ENCODE peak calls at places on chromosomes 3 and 15, in nine cellular contexts. R, J, S, I, O, E, Z, B and F are unnamed samples.

GRCh38 chr3:159866201-159866746 is 122.4 kb upstream of the IL12A start:
- DNase-seq in R (no peak), S (no peak), E (no peak), I (no peak), J (no peak), O (no peak), B (no peak), Z (no peak), F (peak)

GRCh38 chr3:10928396-10928960 is 64.1 kb upstream of the SLC6A1 start:
- DNase-seq in J (no peak), O (peak), S (peak), Z (no peak), B (no peak), R (no peak), I (no peak), E (no peak), F (no peak)

GRCh38 chr15:92928351-92928750 is 28.2 kb downstream of the CHD2 start:
- DNase-seq in E (no peak), J (no peak), I (no peak), R (no peak), B (no peak), O (no peak), S (no peak), Z (no peak), F (no peak)

GRCh38 chr15:89139613-89140499 is 51.6 kb downstream of the ABHD2 start:
- DNase-seq in J (peak), S (peak), I (no peak), B (peak), Z (no peak), E (peak), R (no peak), O (no peak), F (peak)

GRCh38 chr3:138434875-138435772 is 708 bp downstream of the ESYT3 start:
- DNase-seq in B (no peak), J (peak), E (peak), S (peak), O (peak), R (no peak), Z (no peak), I (no peak), F (peak)

GRCh38 chr3:23796518-23796917 is 9.2 kb upstream of the UBE2E1 start:
- DNase-seq in B (no peak), I (no peak), Z (no peak), E (no peak), S (no peak), O (no peak), J (no peak), R (no peak), F (no peak)

GRCh38 chr15:89367485-89368451 is 33.1 kb upstream of the POLG start:
- DNase-seq in S (peak), O (peak), R (no peak), J (no peak), Z (no peak), I (no peak), E (peak), B (no peak), F (peak)

GRCh38 chr15:74422723-74423442 is 10.9 kb downstream of the SEMA7A start:
- DNase-seq in B (peak), S (no peak), O (no peak), I (no peak), J (no peak), R (no peak), E (peak), Z (no peak), F (peak)

GRCh38 chr3:58536501-58537411 is at the start of gene ACOX2:
- DNase-seq in E (no peak), J (peak), S (no peak), R (peak), O (peak), B (no peak), I (no peak), Z (peak), F (peak)

GRCh38 chr15:39453500-39454073 is 127.3 kb upstream of the THBS1 start:
- DNase-seq in S (no peak), B (no peak), E (no peak), O (no peak), Z (no peak), R (no peak), J (no peak), I (no peak), F (no peak)

GRCh38 chr15:46786886-46787285 is 930.4 kb upstream of the SEMA6D start:
- DNase-seq in I (no peak), Z (no peak), O (no peak), E (peak), J (peak), B (no peak), R (no peak), S (no peak), F (no peak)

GRCh38 chr3:126019683-126020082 is 50.7 kb downstream of the ROPN1B start:
- DNase-seq in B (no peak), Z (no peak), R (no peak), E (no peak), I (no peak), S (no peak), J (no peak), O (no peak), F (no peak)

GRCh38 chr3:158456114-158456513 is 114.9 kb upstream of the MLF1 start:
- DNase-seq in O (no peak), I (no peak), B (no peak), S (no peak), R (no peak), Z (no peak), E (peak), J (no peak), F (no peak)

GRCh38 chr3:181791380-181791779 is 79.7 kb downstream of the SOX2 start:
- DNase-seq in E (no peak), B (no peak), R (no peak), S (no peak), O (no peak), Z (no peak), J (no peak), I (no peak), F (no peak)

GRCh38 chr3:16841354-16841753 is 43.4 kb upstream of the PLCL2 start:
- DNase-seq in O (no peak), R (no peak), Z (no peak), J (no peak), I (no peak), S (no peak), E (no peak), B (no peak), F (no peak)
- H3K4me3 ChIP-seq in O (no peak), R (no peak), Z (no peak), J (no peak), I (no peak), S (no peak), E (no peak), B (no peak), F (no peak)

DNA sequence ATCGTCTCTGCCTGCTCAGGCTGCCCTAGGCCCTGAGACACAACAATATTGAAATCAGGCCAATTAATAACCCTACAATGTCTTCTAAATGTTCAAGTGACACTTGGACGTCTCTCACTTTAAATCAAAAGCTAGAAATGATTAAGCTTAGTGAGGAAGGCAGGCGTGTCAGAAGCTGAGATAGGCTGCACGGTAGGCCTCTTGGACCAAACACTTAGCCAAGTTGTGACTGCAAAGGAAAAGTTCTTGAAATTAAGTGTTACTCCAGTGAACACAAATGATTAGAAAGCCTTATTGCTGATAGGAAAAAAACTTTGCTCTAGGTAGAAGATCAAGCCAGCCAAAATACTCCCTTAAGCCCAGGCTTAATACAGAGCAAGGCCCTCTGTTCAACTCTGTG is 2.2 kb downstream of the HPS3 start:
- DNase-seq in E (no peak), O (no peak), S (no peak), I (no peak), Z (no peak), B (no peak), J (no peak), R (no peak), F (peak)
- H3K27ac ChIP-seq in E (no peak), O (no peak), S (no peak), I (no peak), Z (peak), B (no peak), J (peak), R (peak), F (no peak)

DNA sequence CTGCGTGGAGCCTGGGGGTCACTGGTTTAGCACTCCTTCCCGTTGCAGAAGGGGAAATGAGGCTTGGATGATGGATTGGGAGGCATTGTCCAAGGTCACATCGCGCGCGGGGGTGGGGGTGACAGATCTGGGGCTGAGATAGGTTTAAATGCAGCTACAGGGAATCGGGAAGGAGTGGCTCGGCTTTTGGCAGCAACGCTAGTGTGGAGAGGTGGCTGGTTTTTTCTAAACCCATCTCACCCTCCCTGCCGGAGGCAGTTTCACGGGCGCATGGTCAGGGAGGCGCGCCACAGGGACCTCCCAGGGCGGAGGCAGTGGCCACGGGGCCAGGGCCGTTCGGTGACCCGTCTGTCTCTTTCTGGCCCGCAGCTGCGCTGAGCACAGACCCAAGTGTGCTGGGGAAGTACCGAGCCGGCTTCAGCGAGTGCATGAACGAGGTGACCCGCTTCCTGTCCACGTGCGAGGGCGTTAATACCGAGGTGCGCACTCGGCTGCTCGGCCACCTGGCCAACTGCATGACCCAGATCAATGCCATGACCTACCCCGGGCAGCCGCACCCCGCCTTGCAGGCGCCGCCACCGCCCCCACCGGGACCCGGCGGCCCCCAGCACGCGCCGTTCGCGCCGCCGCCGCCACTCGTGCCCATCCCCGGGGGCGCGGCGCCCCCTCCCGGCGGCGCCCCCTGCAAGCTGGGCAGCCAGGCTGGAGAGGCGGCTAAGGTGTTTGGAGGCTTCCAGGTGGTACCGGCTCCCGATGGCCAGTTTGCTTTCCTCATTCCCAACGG is 1.6 kb downstream of the HES1 start:
- DNase-seq in S (peak), B (peak), I (peak), O (peak), R (peak), Z (peak), E (peak), J (peak), F (peak)
- TF ChIP-seq CTCF in S (peak), B (peak), I (peak), O (no peak), R (peak), Z (peak), E (no peak), J (peak), F (peak)

GRCh38 chr15:96340611-96341464 is 10.3 kb downstream of the NR2F2 start:
- DNase-seq in B (peak), E (peak), I (no peak), Z (peak), R (peak), J (peak), S (peak), O (peak), F (peak)
- H3K4me3 ChIP-seq in B (peak), E (peak), I (no peak), Z (peak), R (peak), J (peak), S (peak), O (peak), F (peak)

DNA sequence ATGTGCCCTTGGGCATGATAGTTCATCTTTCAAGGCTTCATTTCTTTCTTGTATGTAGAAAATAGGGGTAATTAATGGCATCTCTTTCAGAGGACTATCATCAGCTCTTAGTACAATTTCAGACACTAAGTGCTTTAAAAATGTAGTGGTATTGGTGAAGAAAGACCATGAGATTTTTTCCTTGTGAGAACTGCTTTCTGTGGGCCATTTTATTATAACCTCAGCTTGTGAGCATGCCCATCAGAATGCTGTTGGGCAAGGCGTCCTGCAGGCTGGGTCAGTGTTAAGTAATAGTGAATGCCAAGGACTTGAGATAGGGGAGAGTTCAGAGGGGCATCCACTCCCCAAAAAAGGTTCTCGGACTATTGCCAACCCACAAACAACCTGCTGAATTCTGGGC is 187.9 kb downstream of the GHSR start:
- DNase-seq in S (no peak), O (no peak), I (no peak), E (no peak), B (no peak), R (no peak), J (no peak), Z (no peak), F (peak)
- H3K27ac ChIP-seq in S (peak), O (no peak), I (no peak), E (peak), B (peak), R (peak), J (no peak), Z (no peak), F (no peak)

DNA sequence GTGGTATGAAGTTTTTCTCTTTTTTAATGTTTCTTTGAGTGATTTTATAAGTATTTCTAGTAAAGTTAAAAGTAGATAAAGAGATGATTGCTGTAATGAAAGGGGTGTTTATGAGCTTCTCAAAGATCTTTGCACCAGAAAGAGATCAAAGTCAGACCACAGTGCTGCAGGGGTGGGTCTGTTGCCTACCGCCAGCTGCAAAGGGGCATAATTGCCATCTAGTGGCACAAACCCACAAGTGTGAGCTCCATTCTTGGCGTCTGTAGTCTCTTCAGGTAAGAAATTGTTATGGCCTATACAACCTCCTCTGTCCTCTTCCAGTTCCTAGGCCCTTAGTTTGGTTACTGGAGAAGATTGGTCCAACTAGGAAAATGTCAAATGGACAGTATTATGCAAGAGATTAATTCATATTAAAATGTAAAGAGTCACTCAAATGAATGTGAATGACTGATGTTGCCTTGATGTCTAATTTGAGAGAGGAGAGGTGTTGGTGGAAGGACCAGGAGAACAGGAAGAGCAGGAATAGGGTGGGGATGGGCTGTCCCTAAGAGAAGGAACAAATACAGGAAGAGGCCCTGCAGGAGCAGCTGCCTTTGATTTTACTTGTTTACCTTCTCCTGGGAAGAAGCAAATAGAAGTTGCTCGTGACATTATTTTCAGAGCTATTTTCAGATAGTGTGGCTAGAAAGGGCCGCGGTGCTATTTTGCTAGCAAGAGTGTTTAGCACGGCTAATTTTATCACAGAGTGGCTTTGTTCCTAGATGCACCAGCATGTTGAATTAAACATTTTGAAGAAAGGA is 53.0 kb upstream of the GSK3B start:
- DNase-seq in S (no peak), R (no peak), J (peak), I (peak), E (peak), O (no peak), Z (no peak), B (no peak), F (no peak)
- TF ChIP-seq CTCF in S (no peak), R (no peak), J (no peak), I (peak), E (peak), O (no peak), Z (no peak), B (peak), F (no peak)

GRCh38 chr15:55277715-55278114 is 11.9 kb downstream of the RAB27A start:
- DNase-seq in I (no peak), O (no peak), R (no peak), E (no peak), B (no peak), S (no peak), J (no peak), Z (no peak), F (no peak)
- H3K4me3 ChIP-seq in I (no peak), O (no peak), R (no peak), E (no peak), B (no peak), S (no peak), J (no peak), Z (no peak), F (no peak)

GRCh38 chr3:45538641-45538986 is 55.9 kb upstream of the LIMD1 start:
- DNase-seq in E (no peak), J (no peak), Z (no peak), R (no peak), S (no peak), O (no peak), B (no peak), I (no peak), F (no peak)
- H3K27ac ChIP-seq in E (peak), J (peak), Z (no peak), R (peak), S (no peak), O (peak), B (no peak), I (no peak), F (peak)

GRCh38 chr3:72310028-72310987 is 525.4 kb upstream of the PROK2 start:
- DNase-seq in I (no peak), O (no peak), S (peak), B (peak), J (peak), E (no peak), Z (no peak), R (peak), F (no peak)
- TF ChIP-seq CTCF in I (no peak), O (no peak), S (peak), B (peak), J (no peak), E (no peak), Z (no peak), R (peak), F (no peak)